ENCODE peak calls at places on chromosome 20, in eight cellular contexts. D is Peyer's patch, W is adrenal gland, Z is tibial nerve, O is HCT116, C is K562, H is heart left ventricle, E is suprapubic skin. G is an unnamed sample. For H3K4me1, the result is how much of the 10 kb centered on the place peaks cover.

GRCh38 chr20:4726710-4727391 is 5.1 kb downstream of the PRND start:
- DNase-seq in D (peak), W (no peak), Z (no peak), O (no peak), C (no peak), H (no peak), E (no peak), G (no peak)

GRCh38 chr20:47318596-47319516 is 37.6 kb downstream of the ZMYND8 start:
- DNase-seq in D (peak), W (peak), Z (peak), O (no peak), C (peak), H (peak), E (peak), G (peak)

GRCh38 chr20:10594286-10594868 is 79.4 kb downstream of the JAG1 start:
- DNase-seq in D (no peak), W (no peak), Z (no peak), O (no peak), C (no peak), H (no peak), E (no peak), G (no peak)

GRCh38 chr20:64053841-64054661 is 4.6 kb upstream of the SOX18 start:
- DNase-seq in D (no peak), W (no peak), Z (no peak), O (peak), C (peak), H (peak), E (no peak), G (peak)

GRCh38 chr20:21739682-21740081 is 34.2 kb downstream of the PAX1 start:
- DNase-seq in D (no peak), W (no peak), Z (no peak), O (no peak), C (no peak), H (no peak), E (no peak), G (no peak)

GRCh38 chr20:4697189-4697873 is 24.4 kb upstream of the PRND start:
- DNase-seq in D (no peak), W (no peak), Z (no peak), O (no peak), C (no peak), H (no peak), E (no peak), G (no peak)

GRCh38 chr20:33408716-33409654 is 7.7 kb upstream of the CDK5RAP1 start:
- DNase-seq in D (peak), W (no peak), Z (no peak), O (no peak), C (no peak), H (no peak), E (no peak), G (no peak)

GRCh38 chr20:56552911-56553629 is 20.0 kb downstream of the FAM209B start:
- DNase-seq in D (no peak), W (no peak), Z (no peak), O (no peak), C (no peak), H (no peak), E (no peak), G (no peak)

GRCh38 chr20:40192083-40192482 is 497.0 kb downstream of the MAFB start:
- DNase-seq in D (no peak), W (no peak), Z (no peak), O (no peak), C (no peak), H (no peak), E (no peak), G (no peak)

GRCh38 chr20:1934578-1935573 is 39.7 kb downstream of the SIRPA start:
- DNase-seq in D (no peak), W (peak), Z (peak), O (no peak), C (no peak), H (no peak), E (peak), G (peak)

GRCh38 chr20:43456809-43457639 is 672 bp upstream of the SRSF6 start:
- DNase-seq in D (peak), W (peak), Z (peak), O (peak), C (peak), H (peak), E (peak), G (peak)

GRCh38 chr20:17697171-17697570 is 2.6 kb upstream of the BANF2 start:
- DNase-seq in D (no peak), W (no peak), Z (no peak), O (no peak), C (no peak), H (no peak), E (no peak), G (peak)

GRCh38 chr20:47334022-47334551 is 22.4 kb downstream of the ZMYND8 start:
- DNase-seq in D (no peak), W (no peak), Z (no peak), O (no peak), C (no peak), H (no peak), E (no peak), G (no peak)

GRCh38 chr20:50969912-50970311 is 11.3 kb downstream of the MOCS3 start:
- DNase-seq in D (no peak), W (no peak), Z (no peak), O (no peak), C (no peak), H (no peak), E (no peak), G (no peak)

GRCh38 chr20:64242003-64242796 is 13.3 kb upstream of the PCMTD2 start:
- DNase-seq in D (no peak), W (no peak), Z (no peak), O (no peak), C (no peak), H (no peak), E (peak), G (no peak)

GRCh38 chr20:32036716-32037355 is 15.2 kb upstream of the HCK start:
- DNase-seq in D (no peak), W (no peak), Z (no peak), O (no peak), C (no peak), H (no peak), E (no peak), G (no peak)

GRCh38 chr20:16301981-16302380 is 271.3 kb downstream of the KIF16B start:
- DNase-seq in D (no peak), W (no peak), Z (no peak), O (no peak), C (no peak), H (no peak), E (no peak), G (no peak)

GRCh38 chr20:6588296-6588695 is 179.2 kb upstream of the BMP2 start:
- DNase-seq in D (no peak), W (peak), Z (no peak), O (no peak), C (no peak), H (no peak), E (no peak), G (peak)

GRCh38 chr20:24657211-24657610 is 187.8 kb downstream of the SYNDIG1 start:
- DNase-seq in D (no peak), W (no peak), Z (no peak), O (no peak), C (peak), H (no peak), E (no peak), G (no peak)

GRCh38 chr20:17225891-17226409 is 890 bp upstream of the PCSK2 start:
- DNase-seq in D (no peak), W (peak), Z (no peak), O (no peak), C (no peak), H (no peak), E (no peak), G (peak)

GRCh38 chr20:23517719-23518118 is 26.8 kb downstream of the CST8 start:
- DNase-seq in D (no peak), W (no peak), Z (no peak), O (no peak), C (no peak), H (no peak), E (no peak), G (no peak)

GRCh38 chr20:9228774-9229450 is 160.0 kb downstream of the PLCB4 start:
- DNase-seq in D (no peak), W (no peak), Z (no peak), O (no peak), C (no peak), H (no peak), E (no peak), G (no peak)

GRCh38 chr20:58312836-58313235 is 3.3 kb downstream of the RAB22A start:
- DNase-seq in D (no peak), W (no peak), Z (no peak), O (no peak), C (no peak), H (no peak), E (no peak), G (no peak)

GRCh38 chr20:39429716-39430115 is 467.6 kb downstream of the DHX35 start:
- DNase-seq in D (no peak), W (peak), Z (no peak), O (no peak), C (no peak), H (no peak), E (no peak), G (no peak)

GRCh38 chr20:47133809-47134456 is 222.6 kb downstream of the ZMYND8 start:
- DNase-seq in D (no peak), W (peak), Z (no peak), O (no peak), C (no peak), H (no peak), E (no peak), G (peak)

GRCh38 chr20:51385941-51386530 is 156.5 kb downstream of the NFATC2 start:
- DNase-seq in D (peak), W (no peak), Z (no peak), O (peak), C (no peak), H (no peak), E (no peak), G (no peak)

GRCh38 chr20:16654858-16655257 is 75.0 kb upstream of the SNRPB2 start:
- DNase-seq in D (no peak), W (no peak), Z (no peak), O (no peak), C (no peak), H (no peak), E (no peak), G (no peak)

GRCh38 chr20:46007671-46008070 is 1.0 kb upstream of the MMP9 start:
- DNase-seq in D (no peak), W (no peak), Z (no peak), O (no peak), C (no peak), H (no peak), E (no peak), G (no peak)

GRCh38 chr20:46006964-46007363 is 1.7 kb upstream of the MMP9 start:
- DNase-seq in D (no peak), W (no peak), Z (no peak), O (no peak), C (no peak), H (no peak), E (no peak), G (no peak)

GRCh38 chr20:46004187-46004586 is 4.5 kb upstream of the MMP9 start:
- DNase-seq in D (no peak), W (no peak), Z (no peak), O (no peak), C (no peak), H (no peak), E (no peak), G (no peak)

GRCh38 chr20:46004813-46005505 is 3.7 kb upstream of the MMP9 start:
- DNase-seq in D (peak), W (peak), Z (no peak), O (no peak), C (no peak), H (peak), E (no peak), G (no peak)

GRCh38 chr20:46006031-46006430 is 2.7 kb upstream of the MMP9 start:
- DNase-seq in D (no peak), W (no peak), Z (no peak), O (no peak), C (no peak), H (no peak), E (no peak), G (no peak)
- H3K4me1 ChIP-seq in D (under half), W (under half), Z (under half), O (under half), C (under half), H (under half), E (under half), G (under half)

GRCh38 chr20:35092524-35093244 is at the start of gene TRPC4AP:
- DNase-seq in D (peak), W (peak), Z (peak), O (peak), C (peak), H (peak), E (peak), G (peak)
- TF ChIP-seq POLR2A in D (peak), W (peak), Z (peak), O (peak), C (peak), H (peak), E (no peak), G (peak)

DNA sequence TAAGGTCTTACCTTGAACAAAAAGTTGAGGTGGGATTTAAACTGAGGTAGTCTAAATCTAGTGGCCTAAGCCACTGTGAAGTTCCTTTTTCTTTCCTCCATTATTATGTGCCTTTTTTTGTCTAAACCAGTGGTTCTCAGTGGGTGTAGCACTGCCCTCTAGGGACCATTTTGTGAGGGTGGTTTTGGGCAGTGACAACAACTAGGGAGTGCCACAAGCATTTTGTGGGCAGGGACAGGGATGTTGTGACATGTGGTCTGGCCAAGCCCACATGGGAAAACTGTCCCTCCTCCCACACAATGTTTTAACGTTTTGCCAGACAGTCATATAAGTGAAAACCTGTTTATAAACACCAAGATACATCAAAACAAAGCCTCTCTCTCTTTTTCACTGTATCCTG is 899.4 kb upstream of the FLRT3 start:
- DNase-seq in D (no peak), W (peak), Z (no peak), O (peak), C (no peak), H (no peak), E (no peak), G (peak)
- TF ChIP-seq CTCF in D (peak), W (peak), Z (no peak), O (peak), C (no peak), H (no peak), E (no peak), G (peak)

GRCh38 chr20:62933966-62934365 is 4.0 kb upstream of the GID8 start:
- DNase-seq in D (no peak), W (no peak), Z (no peak), O (no peak), C (no peak), H (no peak), E (no peak), G (no peak)
- H3K4me1 ChIP-seq in D (under half), W (under half), Z (under half), O (under half), C (under half), H (under half), E (under half), G (under half)

GRCh38 chr20:54869765-54870164 is 394.4 kb downstream of the DOK5 start:
- DNase-seq in D (no peak), W (no peak), Z (no peak), O (no peak), C (no peak), H (no peak), E (no peak), G (no peak)
- TF ChIP-seq POLR2A in D (no peak), W (no peak), Z (no peak), O (no peak), C (no peak), H (no peak), E (no peak), G (no peak)

G was measured in thyroid gland.